ENCODE peak calls at places on chromosomes 12 and 14, in four cellular contexts. C is HepG2, Z is A549, P is K562. S is an unnamed sample.

GRCh38 chr12:1473418-1473817 is 121.0 kb downstream of the FBXL14 start:
- DNase-seq in Z (no peak), C (no peak), P (no peak), S (no peak)

GRCh38 chr12:12885060-12885792 is 6.1 kb upstream of the GPRC5A start:
- DNase-seq in Z (no peak), P (no peak), C (no peak), S (peak; percentile 61)

GRCh38 chr14:58227096-58227819 is 17.4 kb upstream of the PSMA3 start:
- DNase-seq in C (no peak), Z (no peak), P (no peak), S (no peak)

GRCh38 chr14:52769889-52770288 is 21.5 kb downstream of the GNPNAT1 start:
- DNase-seq in C (no peak), P (no peak), Z (no peak), S (no peak)

GRCh38 chr12:57063991-57064725 is 14.2 kb upstream of the MYO1A start:
- DNase-seq in P (no peak), C (no peak), Z (no peak), S (no peak)

GRCh38 chr12:75041481-75041880 is 168.2 kb downstream of the KCNC2 start:
- DNase-seq in C (no peak), Z (no peak), P (no peak), S (no peak)

GRCh38 chr14:68012861-68013260 is 193.3 kb downstream of the RAD51B start:
- DNase-seq in Z (no peak), C (no peak), P (no peak), S (no peak)

GRCh38 chr14:89240414-89240813 is 176.6 kb downstream of the FOXN3 start:
- DNase-seq in P (no peak), C (no peak), Z (no peak), S (no peak)

GRCh38 chr12:132329036-132329738 is at the start of gene GALNT9:
- DNase-seq in P (no peak), Z (no peak), C (no peak), S (peak; percentile 86)

GRCh38 chr14:86055512-86055911 is 525.6 kb downstream of the FLRT2 start:
- DNase-seq in P (no peak), Z (peak; percentile 11), C (no peak), S (no peak)

GRCh38 chr12:30622509-30622908 is 73.2 kb downstream of the IPO8 start:
- DNase-seq in P (peak; percentile 9), C (no peak), Z (peak; percentile 13), S (no peak)

GRCh38 chr12:101045486-101046474 is 164.3 kb downstream of the SLC5A8 start:
- DNase-seq in Z (no peak), P (no peak), C (no peak), S (no peak)

GRCh38 chr14:22508150-22508457 is 80.9 kb downstream of the DAD1 start:
- DNase-seq in P (no peak), C (no peak), Z (no peak), S (no peak)

GRCh38 chr12:73274972-73275371 is 1002.8 kb downstream of the TRHDE start:
- DNase-seq in C (no peak), Z (no peak), P (no peak), S (no peak)

GRCh38 chr12:632102-632696 is 31.0 kb downstream of the NINJ2 start:
- DNase-seq in C (peak; percentile 93), Z (peak; percentile 98), P (no peak), S (no peak)

GRCh38 chr14:79670811-79671210 is 540.5 kb downstream of the DIO2 start:
- DNase-seq in Z (no peak), C (no peak), P (no peak), S (no peak)

GRCh38 chr12:106323537-106323936 is 21.0 kb downstream of the TCP11L2 start:
- DNase-seq in C (no peak), Z (no peak), P (no peak), S (no peak)
- TF ChIP-seq RNF2 in C (no peak), Z (no peak), P (no peak), S (no peak)

GRCh38 chr12:126668538-126668937 is 1598.4 kb upstream of the TMEM132C start:
- DNase-seq in Z (peak; percentile 3), C (no peak), P (no peak), S (no peak)
- TF ChIP-seq RNF2 in Z (no peak), C (no peak), P (no peak), S (no peak)

GRCh38 chr14:50622978-50623377 is 45.1 kb downstream of the SAV1 start:
- DNase-seq in P (no peak), C (no peak), Z (no peak), S (no peak)

GRCh38 chr14:50619569-50620141 is 48.5 kb downstream of the SAV1 start:
- DNase-seq in Z (peak; percentile 55), C (peak; percentile 38), P (peak; percentile 31), S (no peak)

GRCh38 chr14:50624447-50624846 is 43.7 kb downstream of the SAV1 start:
- DNase-seq in C (no peak), P (no peak), Z (no peak), S (no peak)

GRCh38 chr14:50616275-50616674 is 51.8 kb downstream of the SAV1 start:
- DNase-seq in C (no peak), Z (no peak), P (no peak), S (no peak)

GRCh38 chr14:50620341-50620740 is 47.8 kb downstream of the SAV1 start:
- DNase-seq in C (no peak), Z (no peak), P (no peak), S (no peak)
- TF ChIP-seq RNF2 in C (no peak), Z (no peak), P (no peak), S (no peak)

GRCh38 chr12:19223018-19223417 is 93.5 kb downstream of the PLEKHA5 start:
- DNase-seq in P (no peak), Z (peak; percentile 37), C (no peak), S (no peak)

GRCh38 chr12:19220861-19221466 is 91.4 kb downstream of the PLEKHA5 start:
- DNase-seq in P (no peak), C (no peak), Z (no peak), S (no peak)

GRCh38 chr12:19224746-19225145 is 95.2 kb downstream of the PLEKHA5 start:
- DNase-seq in P (no peak), C (no peak), Z (no peak), S (no peak)

GRCh38 chr12:19222566-19222965 is 93.0 kb downstream of the PLEKHA5 start:
- DNase-seq in C (no peak), P (no peak), Z (no peak), S (no peak)

GRCh38 chr12:19223695-19224094 is 94.2 kb downstream of the PLEKHA5 start:
- DNase-seq in Z (no peak), C (no peak), P (no peak), S (no peak)
- TF ChIP-seq RNF2 in Z (no peak), C (no peak), P (no peak), S (no peak)

GRCh38 chr14:75521415-75522199 is 662 bp upstream of the BATF start:
- DNase-seq in C (peak; percentile 49), Z (no peak), P (no peak), S (no peak)

GRCh38 chr14:75519826-75520692 is 2.2 kb upstream of the BATF start:
- DNase-seq in P (no peak), Z (no peak), C (no peak), S (no peak)

GRCh38 chr14:75522224-75522764 is at the start of gene BATF:
- DNase-seq in P (no peak), C (no peak), Z (no peak), S (no peak)

GRCh38 chr14:75519394-75519793 is 2.9 kb upstream of the BATF start:
- DNase-seq in P (no peak), Z (no peak), C (no peak), S (no peak)

DNA sequence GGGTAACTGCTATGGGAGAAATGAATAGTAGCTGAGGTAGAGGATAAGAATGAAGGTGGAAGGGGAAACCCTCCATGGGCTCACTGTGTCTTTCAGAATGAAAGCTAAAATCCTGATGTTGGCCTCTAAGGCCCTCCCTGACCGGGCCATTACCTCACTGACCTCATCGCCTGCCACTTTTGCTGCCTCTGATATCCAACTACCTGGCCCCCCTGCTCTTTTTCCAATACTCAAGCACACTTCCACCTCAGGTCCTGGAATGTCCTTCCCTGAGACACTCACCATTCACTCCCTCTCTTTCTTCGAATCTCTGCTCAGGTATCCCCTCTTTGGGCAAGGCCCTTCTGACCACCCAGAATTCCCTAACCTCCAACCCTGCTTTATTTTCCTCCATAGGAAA is 1.4 kb upstream of the BATF start:
- DNase-seq in C (no peak), P (no peak), Z (no peak), S (no peak)
- TF ChIP-seq RNF2 in C (no peak), P (no peak), Z (no peak), S (no peak)

GRCh38 chr14:44317433-44317746 is 189.7 kb downstream of the FSCB start:
- DNase-seq in Z (no peak), C (no peak), P (no peak), S (no peak)

DNA sequence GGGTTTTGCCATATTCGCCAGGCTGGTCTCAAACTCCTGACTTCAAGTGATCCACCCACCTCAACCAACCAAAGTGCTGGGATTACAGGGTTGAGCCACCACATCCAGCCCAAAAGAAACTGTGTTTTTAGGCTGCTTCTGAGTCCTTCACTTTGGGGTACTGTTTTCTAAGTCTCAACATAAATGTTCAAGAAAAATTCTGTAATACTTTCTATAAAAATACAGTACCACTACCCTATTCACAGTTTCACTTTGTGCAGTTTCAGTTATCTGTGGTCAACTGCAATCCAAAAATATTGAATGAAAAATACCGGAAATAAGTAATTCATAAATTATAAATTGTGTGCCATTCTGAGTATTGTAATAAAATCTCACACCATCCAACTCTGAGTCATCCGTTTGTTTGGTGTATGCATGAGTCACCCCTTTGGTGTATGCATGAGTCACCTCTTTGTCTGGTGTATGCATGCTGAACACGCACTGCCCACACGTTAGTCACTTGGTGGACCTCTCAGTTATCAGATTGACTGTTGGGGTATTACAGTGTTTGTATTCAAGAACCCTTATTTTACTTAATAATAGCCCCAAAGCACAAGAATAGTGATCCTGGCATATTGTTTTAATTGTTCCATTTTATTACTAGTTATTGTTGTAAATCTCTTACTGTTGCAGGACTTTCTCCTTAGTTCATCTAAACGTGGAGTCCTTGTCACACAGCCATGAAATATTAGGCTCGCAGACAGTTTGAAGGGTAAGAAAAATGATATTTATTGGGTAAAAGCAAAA is 190.2 kb downstream of the FSCB start:
- DNase-seq in C (peak; percentile 58), P (peak; percentile 58), Z (peak; percentile 92), S (no peak)
- TF ChIP-seq RNF2 in C (no peak), P (no peak), Z (no peak), S (no peak)

S was measured in H1.